ENCODE peak calls at places on chromosomes 5 and 9, in eight cellular contexts. F is naive thymus-derived CD8-positive, alpha-beta T cell; B is suprapubic skin; E is foreskin fibroblast; U is nephron progenitor cell; C is psoas muscle; X is H9; S is adrenal gland. Y is an unnamed sample.

GRCh38 chr5:6729400-6730310 is 16.4 kb downstream of the TENT4A start:
- DNase-seq in F (peak), B (no peak), E (no peak), U (no peak), C (peak), X (no peak), S (no peak), Y (no peak)

GRCh38 chr5:127957183-127957582 is 126.4 kb upstream of the SLC12A2 start:
- DNase-seq in F (no peak), B (no peak), E (peak), U (no peak), C (peak), X (no peak), S (peak), Y (no peak)

GRCh38 chr5:73540192-73540591 is 25.2 kb downstream of the ANKRA2 start:
- DNase-seq in F (no peak), B (no peak), E (peak), U (no peak), C (no peak), X (no peak), S (no peak), Y (no peak)

GRCh38 chr9:3385871-3386270 is 139.9 kb downstream of the RFX3 start:
- DNase-seq in F (no peak), B (no peak), E (no peak), U (no peak), C (no peak), X (no peak), S (no peak), Y (no peak)

GRCh38 chr5:103092676-103093075 is 27.3 kb downstream of the GIN1 start:
- DNase-seq in F (no peak), B (no peak), E (no peak), U (no peak), C (no peak), X (no peak), S (no peak), Y (no peak)

GRCh38 chr9:129333613-129333960 is 155.5 kb upstream of the IER5L start:
- DNase-seq in F (no peak), B (no peak), E (no peak), U (no peak), C (no peak), X (peak), S (no peak), Y (peak)

GRCh38 chr9:75121914-75122558 is 33.7 kb downstream of the OSTF1 start:
- DNase-seq in F (no peak), B (no peak), E (no peak), U (no peak), C (no peak), X (peak), S (no peak), Y (no peak)

GRCh38 chr5:172902497-172903472 is 56.4 kb upstream of the RPL26L1 start:
- DNase-seq in F (no peak), B (no peak), E (peak), U (peak), C (peak), X (peak), S (peak), Y (peak)

GRCh38 chr9:92807757-92808725 is 43.4 kb upstream of the BICD2 start:
- DNase-seq in F (peak), B (no peak), E (no peak), U (peak), C (no peak), X (peak), S (no peak), Y (no peak)

GRCh38 chr5:65172486-65173129 is 309.1 kb downstream of the ADAMTS6 start:
- DNase-seq in F (no peak), B (no peak), E (peak), U (no peak), C (no peak), X (no peak), S (no peak), Y (no peak)

GRCh38 chr5:140563554-140563953 is 844 bp downstream of the APBB3 start:
- DNase-seq in F (no peak), B (no peak), E (no peak), U (no peak), C (no peak), X (no peak), S (no peak), Y (no peak)

GRCh38 chr9:73143606-73144328 is 7.9 kb upstream of the ANXA1 start:
- DNase-seq in F (no peak), B (no peak), E (peak), U (no peak), C (no peak), X (no peak), S (no peak), Y (no peak)

GRCh38 chr5:167652690-167653089 is 638.8 kb upstream of the WWC1 start:
- DNase-seq in F (no peak), B (no peak), E (no peak), U (no peak), C (no peak), X (no peak), S (no peak), Y (no peak)

GRCh38 chr9:92973700-92974099 is 26.4 kb downstream of the FGD3 start:
- DNase-seq in F (no peak), B (no peak), E (no peak), U (no peak), C (no peak), X (no peak), S (no peak), Y (no peak)

GRCh38 chr5:154309805-154310204 is 119.3 kb downstream of the GALNT10 start:
- DNase-seq in F (no peak), B (no peak), E (no peak), U (no peak), C (no peak), X (no peak), S (no peak), Y (no peak)

Y was measured in aorta.